ENCODE peak calls at places on chromosomes 11 and 22, in nine cellular contexts. V is NCI-H1436, K is T-helper 2 cell, P is ovary, D is HT-29, H is AG09309, C is activated gamma-delta T cell treated with Interleukin-2 at 50 U/mL for 16 hours, R is Caco-2, L is NCI-H524. N is an unnamed sample.
A peak's percentile ranks its signal among the peaks of the same experiment; 100 is the strongest.

GRCh38 chr11:108914981-108915380 is 250.1 kb downstream of the DDX10 start:
- DNase-seq in V (no peak), K (no peak), P (no peak), D (no peak), H (no peak), C (no peak), R (no peak), L (no peak), N (no peak)

GRCh38 chr22:36021649-36022048 is 7.0 kb downstream of the RBFOX2 start:
- DNase-seq in V (no peak), K (no peak), P (no peak), D (no peak), H (no peak), C (no peak), R (no peak), L (peak; percentile 81), N (no peak)

GRCh38 chr22:35622132-35622913 is 5.2 kb upstream of the MB start:
- DNase-seq in V (peak; percentile 16), K (no peak), P (no peak), D (peak; percentile 48), H (no peak), C (no peak), R (peak; percentile 71), L (peak; percentile 17), N (no peak)

GRCh38 chr11:123020968-123021367 is 39.3 kb upstream of the BSX start:
- DNase-seq in V (peak; percentile 48), K (peak; percentile 51), P (no peak), D (peak; percentile 59), H (no peak), C (no peak), R (peak; percentile 59), L (no peak), N (peak; percentile 27)

GRCh38 chr22:30396871-30397655 is at the start of gene SEC14L2:
- DNase-seq in V (peak; percentile 57), K (peak; percentile 65), P (peak; percentile 63), D (peak; percentile 37), H (no peak), C (peak; percentile 39), R (peak; percentile 63), L (peak; percentile 57), N (peak; percentile 21)

GRCh38 chr11:82176365-82176764 is 557.3 kb downstream of the FAM181B start:
- DNase-seq in V (no peak), K (no peak), P (no peak), D (no peak), H (no peak), C (no peak), R (no peak), L (no peak), N (no peak)

GRCh38 chr22:37887610-37888378 is 18.3 kb upstream of the MICALL1 start:
- DNase-seq in V (no peak), K (no peak), P (peak; percentile 69), D (peak; percentile 13), H (peak; percentile 57), C (no peak), R (peak; percentile 81), L (no peak), N (peak; percentile 81)

GRCh38 chr22:23533328-23533762 is 46.7 kb downstream of the IGLL1 start:
- DNase-seq in V (peak; percentile 85), K (peak; percentile 35), P (no peak), D (no peak), H (no peak), C (no peak), R (peak; percentile 63), L (no peak), N (no peak)

GRCh38 chr11:62546244-62546936 is at the start of gene AHNAK:
- DNase-seq in V (no peak), K (peak; percentile 70), P (peak; percentile 83), D (peak; percentile 84), H (no peak), C (peak; percentile 64), R (peak; percentile 90), L (no peak), N (no peak)

GRCh38 chr22:45877036-45877380 is 100.0 kb downstream of the WNT7B start:
- DNase-seq in V (no peak), K (no peak), P (no peak), D (no peak), H (no peak), C (no peak), R (no peak), L (no peak), N (no peak)

GRCh38 chr22:41523464-41524221 is 20.6 kb downstream of the POLR3H start:
- DNase-seq in V (no peak), K (no peak), P (peak; percentile 59), D (no peak), H (no peak), C (no peak), R (no peak), L (no peak), N (peak; percentile 68)

GRCh38 chr11:2589538-2589934 is 110.3 kb downstream of the KCNQ1OT1 start:
- DNase-seq in V (no peak), K (no peak), P (no peak), D (no peak), H (no peak), C (no peak), R (no peak), L (no peak), N (no peak)

GRCh38 chr11:77395460-77396175 is 78.3 kb downstream of the PAK1 start:
- DNase-seq in V (no peak), K (no peak), P (no peak), D (peak; percentile 34), H (no peak), C (no peak), R (no peak), L (no peak), N (no peak)

GRCh38 chr11:18802381-18803257 is 11.0 kb upstream of the PTPN5 start:
- DNase-seq in V (peak; percentile 36), K (peak; percentile 68), P (peak; percentile 16), D (peak; percentile 84), H (peak; percentile 43), C (peak; percentile 15), R (peak; percentile 73), L (no peak), N (peak; percentile 38)

GRCh38 chr11:58622344-58622743 is at the start of gene CNTF:
- DNase-seq in V (no peak), K (no peak), P (no peak), D (no peak), H (no peak), C (no peak), R (no peak), L (no peak), N (no peak)

GRCh38 chr22:33785283-33785991 is 134.8 kb downstream of the LARGE1 start:
- DNase-seq in V (no peak), K (no peak), P (no peak), D (no peak), H (peak; percentile 39), C (no peak), R (no peak), L (no peak), N (peak; percentile 86)

GRCh38 chr11:47004595-47005033 is 68.1 kb downstream of the CSTPP1 start:
- DNase-seq in V (no peak), K (no peak), P (peak; percentile 78), D (peak; percentile 25), H (peak; percentile 92), C (no peak), R (peak; percentile 42), L (no peak), N (peak; percentile 97)

GRCh38 chr11:90134420-90135003 is at the start of gene NAALAD2:
- DNase-seq in V (no peak), K (peak; percentile 6), P (peak; percentile 57), D (no peak), H (no peak), C (no peak), R (peak; percentile 90), L (peak; percentile 51), N (peak; percentile 2)

GRCh38 chr11:43410394-43410793 is 51.7 kb downstream of the TTC17 start:
- DNase-seq in V (no peak), K (no peak), P (no peak), D (peak; percentile 87), H (no peak), C (no peak), R (peak; percentile 72), L (no peak), N (no peak)

GRCh38 chr11:70312401-70313357 is 42.2 kb downstream of the PPFIA1 start:
- DNase-seq in V (no peak), K (no peak), P (no peak), D (no peak), H (no peak), C (no peak), R (no peak), L (no peak), N (no peak)

GRCh38 chr11:66875376-66875775 is 18.5 kb downstream of the LRFN4 start:
- DNase-seq in V (no peak), K (no peak), P (no peak), D (no peak), H (no peak), C (no peak), R (no peak), L (no peak), N (no peak)

GRCh38 chr11:130611791-130612251 is 163.4 kb downstream of the ADAMTS15 start:
- DNase-seq in V (no peak), K (no peak), P (no peak), D (peak; percentile 17), H (no peak), C (no peak), R (no peak), L (no peak), N (no peak)

GRCh38 chr11:69123593-69124545 is 31.9 kb upstream of the SMIM38 start:
- DNase-seq in V (no peak), K (no peak), P (no peak), D (no peak), H (no peak), C (no peak), R (no peak), L (no peak), N (no peak)

GRCh38 chr22:32650553-32651345 is 150.8 kb upstream of the TIMP3 start:
- DNase-seq in V (no peak), K (no peak), P (no peak), D (no peak), H (no peak), C (no peak), R (no peak), L (no peak), N (peak; percentile 45)

GRCh38 chr22:23801238-23801821 is 14.6 kb downstream of the SMARCB1 start:
- DNase-seq in V (no peak), K (no peak), P (no peak), D (no peak), H (no peak), C (no peak), R (no peak), L (no peak), N (no peak)

GRCh38 chr11:69394234-69394891 is 87.1 kb upstream of the LINC01488 start:
- DNase-seq in V (no peak), K (no peak), P (no peak), D (no peak), H (no peak), C (no peak), R (no peak), L (no peak), N (no peak)

GRCh38 chr22:47634342-47634741 is 871.9 kb downstream of the TBC1D22A start:
- DNase-seq in V (no peak), K (no peak), P (no peak), D (no peak), H (no peak), C (no peak), R (no peak), L (no peak), N (no peak)

GRCh38 chr11:43685483-43685882 is 4.9 kb downstream of the HSD17B12 start:
- DNase-seq in V (no peak), K (peak; percentile 9), P (no peak), D (no peak), H (no peak), C (no peak), R (no peak), L (no peak), N (no peak)

GRCh38 chr22:32761251-32761903 is 40.1 kb upstream of the TIMP3 start:
- DNase-seq in V (no peak), K (no peak), P (no peak), D (no peak), H (peak; percentile 14), C (no peak), R (no peak), L (no peak), N (peak; percentile 43)

GRCh38 chr11:2796508-2797180 is 88.9 kb downstream of the CDKN1C start:
- DNase-seq in V (no peak), K (no peak), P (peak; percentile 7), D (no peak), H (no peak), C (peak; percentile 1), R (no peak), L (no peak), N (no peak)

GRCh38 chr11:16893456-16894076 is 120.6 kb downstream of the PLEKHA7 start:
- DNase-seq in V (no peak), K (no peak), P (no peak), D (peak; percentile 65), H (no peak), C (no peak), R (peak; percentile 85), L (no peak), N (no peak)

N was measured in stromal cell of bone marrow.